ENCODE peak calls at places on chromosomes 16 and 17, in ten cellular contexts. One of them, this sample, is unnamed.

GRCh38 chr16:69329369-69330285 is 761 bp downstream of the PDF start:
- DNase-seq in sigmoid colon: peak
- DNase-seq in hepatocyte: peak
- DNase-seq in glutamatergic neuron: peak
- DNase-seq in GM12865: peak
- DNase-seq in omental fat pad: no peak
- DNase-seq in RWPE1: no peak
- DNase-seq in ascending aorta: no peak
- DNase-seq in upper lobe of left lung: no peak
- DNase-seq in activated CD8-positive, alpha-beta T cell treated with anti-CD3 and anti-CD28 coated beads for 36 hours: peak
- DNase-seq in this sample: no peak

GRCh38 chr17:31534223-31534888 is 142.9 kb downstream of the RAB11FIP4 start:
- DNase-seq in hepatocyte: no peak
- DNase-seq in glutamatergic neuron: no peak
- DNase-seq in activated CD8-positive, alpha-beta T cell treated with anti-CD3 and anti-CD28 coated beads for 36 hours: no peak
- DNase-seq in RWPE1: no peak
- DNase-seq in upper lobe of left lung: no peak
- DNase-seq in omental fat pad: peak
- DNase-seq in GM12865: no peak
- DNase-seq in ascending aorta: no peak
- DNase-seq in sigmoid colon: no peak
- DNase-seq in this sample: no peak

GRCh38 chr17:8210761-8211458 is 535 bp upstream of the AURKB start:
- DNase-seq in GM12865: no peak
- DNase-seq in RWPE1: no peak
- DNase-seq in glutamatergic neuron: no peak
- DNase-seq in upper lobe of left lung: no peak
- DNase-seq in activated CD8-positive, alpha-beta T cell treated with anti-CD3 and anti-CD28 coated beads for 36 hours: no peak
- DNase-seq in hepatocyte: no peak
- DNase-seq in ascending aorta: no peak
- DNase-seq in omental fat pad: no peak
- DNase-seq in sigmoid colon: no peak
- DNase-seq in this sample: no peak

GRCh38 chr17:83161298-83162034 is 82.1 kb downstream of the METRNL start:
- DNase-seq in ascending aorta: no peak
- DNase-seq in glutamatergic neuron: no peak
- DNase-seq in upper lobe of left lung: no peak
- DNase-seq in hepatocyte: peak
- DNase-seq in omental fat pad: no peak
- DNase-seq in GM12865: no peak
- DNase-seq in RWPE1: no peak
- DNase-seq in activated CD8-positive, alpha-beta T cell treated with anti-CD3 and anti-CD28 coated beads for 36 hours: no peak
- DNase-seq in sigmoid colon: peak
- DNase-seq in this sample: peak

GRCh38 chr17:27495460-27495859 is 39.2 kb downstream of the KSR1 start:
- DNase-seq in ascending aorta: no peak
- DNase-seq in sigmoid colon: no peak
- DNase-seq in omental fat pad: no peak
- DNase-seq in GM12865: peak
- DNase-seq in upper lobe of left lung: no peak
- DNase-seq in glutamatergic neuron: no peak
- DNase-seq in hepatocyte: no peak
- DNase-seq in RWPE1: no peak
- DNase-seq in activated CD8-positive, alpha-beta T cell treated with anti-CD3 and anti-CD28 coated beads for 36 hours: no peak
- DNase-seq in this sample: no peak

GRCh38 chr16:6496996-6497395 is 835.6 kb upstream of the RBFOX1 start:
- DNase-seq in hepatocyte: no peak
- DNase-seq in activated CD8-positive, alpha-beta T cell treated with anti-CD3 and anti-CD28 coated beads for 36 hours: no peak
- DNase-seq in omental fat pad: no peak
- DNase-seq in sigmoid colon: no peak
- DNase-seq in GM12865: no peak
- DNase-seq in upper lobe of left lung: no peak
- DNase-seq in RWPE1: no peak
- DNase-seq in ascending aorta: no peak
- DNase-seq in glutamatergic neuron: no peak
- DNase-seq in this sample: no peak

GRCh38 chr17:82603981-82604448 is 44.2 kb downstream of the WDR45B start:
- DNase-seq in sigmoid colon: peak
- DNase-seq in activated CD8-positive, alpha-beta T cell treated with anti-CD3 and anti-CD28 coated beads for 36 hours: peak
- DNase-seq in hepatocyte: peak
- DNase-seq in GM12865: peak
- DNase-seq in ascending aorta: peak
- DNase-seq in omental fat pad: no peak
- DNase-seq in upper lobe of left lung: peak
- DNase-seq in glutamatergic neuron: peak
- DNase-seq in RWPE1: no peak
- DNase-seq in this sample: no peak

GRCh38 chr16:84548508-84548907 is 44.0 kb upstream of the MEAK7 start:
- DNase-seq in omental fat pad: no peak
- DNase-seq in GM12865: no peak
- DNase-seq in RWPE1: no peak
- DNase-seq in activated CD8-positive, alpha-beta T cell treated with anti-CD3 and anti-CD28 coated beads for 36 hours: no peak
- DNase-seq in ascending aorta: no peak
- DNase-seq in hepatocyte: no peak
- DNase-seq in sigmoid colon: no peak
- DNase-seq in upper lobe of left lung: no peak
- DNase-seq in glutamatergic neuron: peak
- DNase-seq in this sample: no peak

GRCh38 chr16:52964290-52964689 is 88.4 kb downstream of the CHD9NB start:
- DNase-seq in GM12865: no peak
- DNase-seq in ascending aorta: no peak
- DNase-seq in activated CD8-positive, alpha-beta T cell treated with anti-CD3 and anti-CD28 coated beads for 36 hours: no peak
- DNase-seq in glutamatergic neuron: no peak
- DNase-seq in hepatocyte: no peak
- DNase-seq in upper lobe of left lung: no peak
- DNase-seq in sigmoid colon: no peak
- DNase-seq in omental fat pad: no peak
- DNase-seq in RWPE1: no peak
- DNase-seq in this sample: no peak

GRCh38 chr16:12546918-12547607 is 256.6 kb downstream of the CPPED1 start:
- DNase-seq in upper lobe of left lung: no peak
- DNase-seq in ascending aorta: no peak
- DNase-seq in hepatocyte: no peak
- DNase-seq in glutamatergic neuron: no peak
- DNase-seq in GM12865: peak
- DNase-seq in activated CD8-positive, alpha-beta T cell treated with anti-CD3 and anti-CD28 coated beads for 36 hours: no peak
- DNase-seq in sigmoid colon: no peak
- DNase-seq in omental fat pad: no peak
- DNase-seq in RWPE1: no peak
- DNase-seq in this sample: no peak

GRCh38 chr16:12426122-12426521 is 377.6 kb downstream of the CPPED1 start:
- DNase-seq in hepatocyte: peak
- DNase-seq in ascending aorta: no peak
- DNase-seq in upper lobe of left lung: no peak
- DNase-seq in sigmoid colon: no peak
- DNase-seq in activated CD8-positive, alpha-beta T cell treated with anti-CD3 and anti-CD28 coated beads for 36 hours: no peak
- DNase-seq in glutamatergic neuron: no peak
- DNase-seq in omental fat pad: no peak
- DNase-seq in RWPE1: no peak
- DNase-seq in GM12865: no peak
- DNase-seq in this sample: no peak

GRCh38 chr16:12646490-12647274 is 157.0 kb downstream of the CPPED1 start:
- DNase-seq in RWPE1: no peak
- DNase-seq in GM12865: peak
- DNase-seq in hepatocyte: no peak
- DNase-seq in upper lobe of left lung: no peak
- DNase-seq in sigmoid colon: no peak
- DNase-seq in omental fat pad: no peak
- DNase-seq in ascending aorta: no peak
- DNase-seq in activated CD8-positive, alpha-beta T cell treated with anti-CD3 and anti-CD28 coated beads for 36 hours: peak
- DNase-seq in glutamatergic neuron: no peak
- DNase-seq in this sample: no peak

GRCh38 chr16:65964752-65965151 is 401.7 kb upstream of the CDH5 start:
- DNase-seq in upper lobe of left lung: no peak
- DNase-seq in RWPE1: no peak
- DNase-seq in hepatocyte: no peak
- DNase-seq in omental fat pad: no peak
- DNase-seq in glutamatergic neuron: no peak
- DNase-seq in activated CD8-positive, alpha-beta T cell treated with anti-CD3 and anti-CD28 coated beads for 36 hours: no peak
- DNase-seq in GM12865: no peak
- DNase-seq in ascending aorta: no peak
- DNase-seq in sigmoid colon: no peak
- DNase-seq in this sample: no peak

GRCh38 chr17:38420518-38420917 is 7.7 kb upstream of the ARHGAP23 start:
- DNase-seq in upper lobe of left lung: no peak
- DNase-seq in activated CD8-positive, alpha-beta T cell treated with anti-CD3 and anti-CD28 coated beads for 36 hours: no peak
- DNase-seq in ascending aorta: no peak
- DNase-seq in glutamatergic neuron: no peak
- DNase-seq in sigmoid colon: no peak
- DNase-seq in GM12865: no peak
- DNase-seq in omental fat pad: no peak
- DNase-seq in hepatocyte: no peak
- DNase-seq in RWPE1: no peak
- DNase-seq in this sample: no peak

GRCh38 chr17:41536741-41537613 is 8.9 kb upstream of the KRT19 start:
- DNase-seq in activated CD8-positive, alpha-beta T cell treated with anti-CD3 and anti-CD28 coated beads for 36 hours: no peak
- DNase-seq in upper lobe of left lung: no peak
- DNase-seq in sigmoid colon: no peak
- DNase-seq in hepatocyte: no peak
- DNase-seq in omental fat pad: no peak
- DNase-seq in GM12865: no peak
- DNase-seq in ascending aorta: no peak
- DNase-seq in glutamatergic neuron: no peak
- DNase-seq in RWPE1: no peak
- DNase-seq in this sample: no peak

GRCh38 chr17:41533613-41534012 is 5.5 kb upstream of the KRT19 start:
- DNase-seq in upper lobe of left lung: no peak
- DNase-seq in GM12865: no peak
- DNase-seq in ascending aorta: no peak
- DNase-seq in sigmoid colon: no peak
- DNase-seq in activated CD8-positive, alpha-beta T cell treated with anti-CD3 and anti-CD28 coated beads for 36 hours: no peak
- DNase-seq in hepatocyte: no peak
- DNase-seq in omental fat pad: no peak
- DNase-seq in RWPE1: no peak
- DNase-seq in glutamatergic neuron: no peak
- DNase-seq in this sample: no peak

GRCh38 chr17:41532947-41533570 is 5.0 kb upstream of the KRT19 start:
- DNase-seq in omental fat pad: no peak
- DNase-seq in hepatocyte: no peak
- DNase-seq in RWPE1: no peak
- DNase-seq in upper lobe of left lung: peak
- DNase-seq in ascending aorta: no peak
- DNase-seq in sigmoid colon: no peak
- DNase-seq in GM12865: no peak
- DNase-seq in glutamatergic neuron: no peak
- DNase-seq in activated CD8-positive, alpha-beta T cell treated with anti-CD3 and anti-CD28 coated beads for 36 hours: no peak
- DNase-seq in this sample: no peak

GRCh38 chr17:41535764-41536481 is 7.8 kb upstream of the KRT19 start:
- DNase-seq in upper lobe of left lung: peak
- DNase-seq in activated CD8-positive, alpha-beta T cell treated with anti-CD3 and anti-CD28 coated beads for 36 hours: no peak
- DNase-seq in hepatocyte: peak
- DNase-seq in GM12865: no peak
- DNase-seq in omental fat pad: no peak
- DNase-seq in sigmoid colon: no peak
- DNase-seq in RWPE1: no peak
- DNase-seq in ascending aorta: no peak
- DNase-seq in glutamatergic neuron: no peak
- DNase-seq in this sample: no peak

GRCh38 chr17:41534899-41535546 is 6.9 kb upstream of the KRT19 start:
- DNase-seq in sigmoid colon: no peak
- DNase-seq in hepatocyte: no peak
- DNase-seq in omental fat pad: no peak
- DNase-seq in upper lobe of left lung: no peak
- DNase-seq in ascending aorta: no peak
- DNase-seq in GM12865: no peak
- DNase-seq in glutamatergic neuron: no peak
- DNase-seq in RWPE1: no peak
- DNase-seq in activated CD8-positive, alpha-beta T cell treated with anti-CD3 and anti-CD28 coated beads for 36 hours: no peak
- DNase-seq in this sample: no peak
- TF ChIP-seq CTCF in sigmoid colon: no peak
- TF ChIP-seq CTCF in hepatocyte: no peak
- TF ChIP-seq CTCF in omental fat pad: no peak
- TF ChIP-seq CTCF in upper lobe of left lung: no peak
- TF ChIP-seq CTCF in ascending aorta: no peak
- TF ChIP-seq CTCF in GM12865: no peak
- TF ChIP-seq CTCF in glutamatergic neuron: no peak
- TF ChIP-seq CTCF in RWPE1: no peak
- TF ChIP-seq CTCF in activated CD8-positive, alpha-beta T cell treated with anti-CD3 and anti-CD28 coated beads for 36 hours: no peak
- TF ChIP-seq CTCF in this sample: no peak

GRCh38 chr16:16183562-16183961 is 39.7 kb downstream of the ABCC6 start:
- DNase-seq in hepatocyte: no peak
- DNase-seq in omental fat pad: no peak
- DNase-seq in GM12865: no peak
- DNase-seq in RWPE1: no peak
- DNase-seq in upper lobe of left lung: no peak
- DNase-seq in glutamatergic neuron: no peak
- DNase-seq in activated CD8-positive, alpha-beta T cell treated with anti-CD3 and anti-CD28 coated beads for 36 hours: no peak
- DNase-seq in sigmoid colon: no peak
- DNase-seq in ascending aorta: no peak
- DNase-seq in this sample: no peak
- TF ChIP-seq CTCF in hepatocyte: no peak
- TF ChIP-seq CTCF in omental fat pad: no peak
- TF ChIP-seq CTCF in GM12865: peak
- TF ChIP-seq CTCF in RWPE1: no peak
- TF ChIP-seq CTCF in upper lobe of left lung: no peak
- TF ChIP-seq CTCF in glutamatergic neuron: no peak
- TF ChIP-seq CTCF in activated CD8-positive, alpha-beta T cell treated with anti-CD3 and anti-CD28 coated beads for 36 hours: peak
- TF ChIP-seq CTCF in sigmoid colon: no peak
- TF ChIP-seq CTCF in ascending aorta: no peak
- TF ChIP-seq CTCF in this sample: peak

DNA sequence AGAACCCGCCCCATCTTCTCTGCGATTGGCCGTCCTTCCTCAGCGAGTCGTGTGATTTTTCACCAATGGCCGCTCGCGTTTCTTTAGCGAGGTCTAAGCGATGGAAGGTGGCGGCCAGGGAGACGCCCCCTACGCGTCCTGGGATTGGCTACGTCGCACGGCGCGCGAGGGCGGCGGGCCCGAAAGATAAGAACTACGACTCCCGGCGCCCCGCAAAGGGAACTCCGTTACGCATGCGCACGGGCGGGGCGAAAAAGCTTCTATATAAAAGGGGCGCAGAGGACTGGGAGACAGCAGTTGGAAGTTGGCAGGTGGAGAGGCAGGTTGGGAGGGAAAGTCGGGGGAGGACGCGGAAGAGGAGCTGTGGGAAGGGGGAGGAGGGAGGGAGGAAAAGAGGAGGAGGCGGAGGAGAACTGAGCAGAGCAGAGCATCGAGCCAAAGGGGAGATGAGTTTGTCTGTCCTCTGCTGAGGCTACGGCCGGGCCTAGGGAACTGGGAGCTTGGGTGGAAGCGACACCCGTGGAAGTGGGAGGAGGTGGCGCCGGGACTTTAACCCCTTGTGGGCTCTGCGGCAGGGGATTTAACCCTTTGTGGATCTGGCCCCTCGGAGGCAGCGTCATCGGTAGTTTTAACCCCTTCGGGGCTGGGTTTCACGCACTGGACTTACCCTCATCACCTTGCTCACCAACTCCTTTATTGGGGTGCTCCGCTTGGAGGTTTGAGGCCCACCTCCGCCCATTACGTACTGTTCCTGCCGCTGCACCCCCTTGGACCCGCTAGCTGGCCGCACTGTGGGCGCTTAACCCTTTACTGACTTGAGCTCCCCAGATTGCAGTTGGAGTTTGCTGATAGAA is at the start of gene HEXIM1:
- DNase-seq in omental fat pad: peak
- DNase-seq in RWPE1: peak
- DNase-seq in GM12865: peak
- DNase-seq in activated CD8-positive, alpha-beta T cell treated with anti-CD3 and anti-CD28 coated beads for 36 hours: peak
- DNase-seq in upper lobe of left lung: peak
- DNase-seq in glutamatergic neuron: peak
- DNase-seq in hepatocyte: peak
- DNase-seq in sigmoid colon: peak
- DNase-seq in ascending aorta: peak
- DNase-seq in this sample: peak
- TF ChIP-seq CTCF in omental fat pad: no peak
- TF ChIP-seq CTCF in RWPE1: no peak
- TF ChIP-seq CTCF in GM12865: no peak
- TF ChIP-seq CTCF in activated CD8-positive, alpha-beta T cell treated with anti-CD3 and anti-CD28 coated beads for 36 hours: no peak
- TF ChIP-seq CTCF in upper lobe of left lung: no peak
- TF ChIP-seq CTCF in glutamatergic neuron: no peak
- TF ChIP-seq CTCF in hepatocyte: no peak
- TF ChIP-seq CTCF in sigmoid colon: no peak
- TF ChIP-seq CTCF in ascending aorta: no peak
- TF ChIP-seq CTCF in this sample: no peak

GRCh38 chr17:33097411-33097810 is 105.8 kb downstream of the SPACA3 start:
- DNase-seq in RWPE1: no peak
- DNase-seq in ascending aorta: no peak
- DNase-seq in sigmoid colon: no peak
- DNase-seq in GM12865: no peak
- DNase-seq in hepatocyte: no peak
- DNase-seq in upper lobe of left lung: no peak
- DNase-seq in omental fat pad: no peak
- DNase-seq in glutamatergic neuron: no peak
- DNase-seq in activated CD8-positive, alpha-beta T cell treated with anti-CD3 and anti-CD28 coated beads for 36 hours: no peak
- DNase-seq in this sample: no peak
- TF ChIP-seq CTCF in RWPE1: no peak
- TF ChIP-seq CTCF in ascending aorta: no peak
- TF ChIP-seq CTCF in sigmoid colon: no peak
- TF ChIP-seq CTCF in GM12865: no peak
- TF ChIP-seq CTCF in hepatocyte: no peak
- TF ChIP-seq CTCF in upper lobe of left lung: no peak
- TF ChIP-seq CTCF in omental fat pad: no peak
- TF ChIP-seq CTCF in glutamatergic neuron: no peak
- TF ChIP-seq CTCF in activated CD8-positive, alpha-beta T cell treated with anti-CD3 and anti-CD28 coated beads for 36 hours: no peak
- TF ChIP-seq CTCF in this sample: no peak